ENCODE peak calls at places on chromosomes 3 and 15, in seven cellular contexts. N, U, W, B, T, X and V are unnamed samples.

GRCh38 chr15:33074942-33075341 is 119.6 kb downstream of the FMN1 start:
- DNase-seq in N (no peak), W (no peak), B (no peak), T (no peak), U (no peak), X (no peak), V (no peak)

GRCh38 chr15:27685638-27686037 is 413.5 kb downstream of the OCA2 start:
- DNase-seq in W (no peak), T (no peak), U (no peak), B (no peak), X (no peak), N (no peak), V (no peak)

GRCh38 chr3:71599416-71599815 is 15.9 kb upstream of the FOXP1 start:
- DNase-seq in U (no peak), X (no peak), B (peak), T (no peak), W (no peak), N (no peak), V (no peak)

GRCh38 chr3:140708815-140709214 is 31.0 kb downstream of the TRIM42 start:
- DNase-seq in B (no peak), W (no peak), U (no peak), N (no peak), X (no peak), T (no peak), V (no peak)

GRCh38 chr3:87674397-87675161 is 384.2 kb downstream of the CGGBP1 start:
- DNase-seq in N (peak), X (no peak), B (no peak), W (no peak), U (no peak), T (no peak), V (no peak)

GRCh38 chr15:40105517-40106202 is 3.0 kb downstream of the BMF start:
- DNase-seq in U (no peak), B (no peak), T (no peak), N (peak), W (no peak), X (no peak), V (no peak)

GRCh38 chr3:72100626-72101187 is 315.8 kb upstream of the PROK2 start:
- DNase-seq in U (peak), W (peak), X (peak), B (peak), N (peak), T (peak), V (peak)

GRCh38 chr3:196920733-196921132 is 21.6 kb downstream of the NCBP2 start:
- DNase-seq in W (no peak), N (no peak), T (no peak), U (no peak), X (no peak), B (no peak), V (no peak)

GRCh38 chr3:168884353-168884903 is 779.1 kb downstream of the MECOM start:
- DNase-seq in N (no peak), B (peak), X (no peak), W (peak), U (peak), T (no peak), V (peak)

GRCh38 chr3:38112378-38112761 is 24.6 kb downstream of the ACAA1 start:
- DNase-seq in W (no peak), X (no peak), T (no peak), N (no peak), B (no peak), U (no peak), V (no peak)

GRCh38 chr15:40149339-40149738 is 11.5 kb upstream of the BUB1B start:
- DNase-seq in U (no peak), B (no peak), T (no peak), X (no peak), W (no peak), N (no peak), V (no peak)

GRCh38 chr3:123159926-123160635 is 41.7 kb upstream of the SEC22A start:
- DNase-seq in W (peak), T (no peak), B (peak), N (no peak), X (peak), U (no peak), V (no peak)

GRCh38 chr15:64856429-64857145 is 14.9 kb downstream of the PLEKHO2 start:
- DNase-seq in T (no peak), U (peak), X (no peak), B (peak), W (peak), N (no peak), V (peak)

GRCh38 chr3:175274056-175274455 is 414.9 kb downstream of the NAALADL2 start:
- DNase-seq in W (no peak), B (no peak), T (no peak), U (no peak), X (no peak), N (peak), V (no peak)

GRCh38 chr3:126311338-126311978 is 45.8 kb downstream of the KLF15 start:
- DNase-seq in T (peak), B (no peak), W (no peak), N (no peak), X (peak), U (no peak), V (no peak)

GRCh38 chr15:38597221-38597800 is 32.7 kb upstream of the RASGRP1 start:
- DNase-seq in T (no peak), N (no peak), W (no peak), B (no peak), X (no peak), U (no peak), V (no peak)

GRCh38 chr3:99439892-99440291 is 198.5 kb upstream of the COL8A1 start:
- DNase-seq in B (no peak), U (no peak), T (no peak), X (no peak), N (no peak), W (no peak), V (no peak)

GRCh38 chr3:108389361-108389760 is 93.0 kb downstream of the HHLA2 start:
- DNase-seq in N (no peak), W (no peak), B (no peak), X (no peak), U (no peak), T (no peak), V (no peak)

GRCh38 chr3:119676771-119677640 is at the start of gene COX17:
- DNase-seq in W (peak), N (peak), T (peak), B (peak), X (peak), U (peak), V (peak)

GRCh38 chr15:40364259-40364658 is 6.2 kb downstream of the DISP2 start:
- DNase-seq in X (no peak), N (no peak), T (no peak), W (no peak), U (no peak), B (no peak), V (no peak)

GRCh38 chr15:79140846-79141570 is 50.4 kb upstream of the RASGRF1 start:
- DNase-seq in X (no peak), W (no peak), U (no peak), T (no peak), N (no peak), B (no peak), V (no peak)

GRCh38 chr3:71131385-71131871 is 452.1 kb downstream of the FOXP1 start:
- DNase-seq in U (no peak), W (peak), B (no peak), N (no peak), X (no peak), T (no peak), V (no peak)

GRCh38 chr3:127420825-127421224 is 133.0 kb upstream of the PRR20G start:
- DNase-seq in T (no peak), X (peak), N (no peak), U (no peak), W (no peak), B (no peak), V (no peak)

GRCh38 chr3:169137943-169138342 is 525.6 kb downstream of the MECOM start:
- DNase-seq in N (no peak), W (no peak), B (no peak), U (no peak), X (no peak), T (no peak), V (no peak)

GRCh38 chr3:119329551-119329950 is 35.4 kb downstream of the ARHGAP31 start:
- DNase-seq in U (no peak), B (peak), N (no peak), W (no peak), X (no peak), T (no peak), V (no peak)

GRCh38 chr3:126126811-126127431 is 43.0 kb upstream of the SLC41A3 start:
- DNase-seq in X (peak), N (no peak), U (no peak), T (peak), B (no peak), W (no peak), V (no peak)

GRCh38 chr3:73592154-73592877 is 32.4 kb downstream of the PDZRN3 start:
- DNase-seq in X (no peak), B (no peak), N (no peak), T (no peak), W (no peak), U (no peak), V (no peak)

GRCh38 chr3:167705840-167706239 is 28.9 kb downstream of the PDCD10 start:
- DNase-seq in B (peak), U (no peak), X (no peak), N (no peak), W (peak), T (no peak), V (no peak)

GRCh38 chr15:68405426-68406250 is 26.3 kb downstream of the ITGA11 start:
- DNase-seq in B (no peak), T (no peak), X (peak), N (no peak), W (no peak), U (no peak), V (no peak)

GRCh38 chr3:49476563-49476962 is 6.5 kb downstream of the DAG1 start:
- DNase-seq in N (no peak), T (no peak), U (no peak), X (no peak), B (no peak), W (peak), V (no peak)

GRCh38 chr3:43389388-43390254 is 103.3 kb downstream of the SNRK start:
- DNase-seq in N (no peak), B (peak), X (peak), W (peak), T (no peak), U (peak), V (peak)

GRCh38 chr15:81113861-81114261 is 20.2 kb upstream of the CFAP161 start:
- DNase-seq in B (peak), N (no peak), X (no peak), W (no peak), T (no peak), U (no peak), V (no peak)

GRCh38 chr3:13274125-13274873 is 145.8 kb downstream of the NUP210 start:
- DNase-seq in X (no peak), T (no peak), U (no peak), B (no peak), N (no peak), W (no peak), V (no peak)

GRCh38 chr15:100861511-100861991 is 18.1 kb upstream of the ALDH1A3 start:
- DNase-seq in X (no peak), U (peak), T (no peak), N (no peak), B (no peak), W (no peak), V (no peak)
- TF ChIP-seq CTCF in X (no peak), U (no peak), T (no peak), N (no peak), B (no peak), W (no peak), V (no peak)

GRCh38 chr3:138097192-138097829 is 18.1 kb downstream of the DZIP1L start:
- DNase-seq in N (no peak), T (no peak), B (no peak), U (no peak), X (no peak), W (no peak), V (no peak)
- TF ChIP-seq CTCF in N (no peak), T (no peak), B (peak), U (no peak), X (peak), W (peak), V (peak)

GRCh38 chr3:187678869-187679268 is 8.7 kb upstream of the SST start:
- DNase-seq in X (peak), B (peak), N (no peak), T (no peak), W (peak), U (peak), V (no peak)
- TF ChIP-seq CTCF in X (peak), B (peak), N (peak), T (no peak), W (peak), U (peak), V (no peak)

GRCh38 chr3:184145120-184145524 is 10.0 kb downstream of the EIF2B5 start:
- DNase-seq in T (no peak), W (peak), B (peak), N (no peak), X (no peak), U (no peak), V (peak)
- TF ChIP-seq CTCF in T (peak), W (peak), B (peak), N (no peak), X (peak), U (peak), V (peak)

DNA sequence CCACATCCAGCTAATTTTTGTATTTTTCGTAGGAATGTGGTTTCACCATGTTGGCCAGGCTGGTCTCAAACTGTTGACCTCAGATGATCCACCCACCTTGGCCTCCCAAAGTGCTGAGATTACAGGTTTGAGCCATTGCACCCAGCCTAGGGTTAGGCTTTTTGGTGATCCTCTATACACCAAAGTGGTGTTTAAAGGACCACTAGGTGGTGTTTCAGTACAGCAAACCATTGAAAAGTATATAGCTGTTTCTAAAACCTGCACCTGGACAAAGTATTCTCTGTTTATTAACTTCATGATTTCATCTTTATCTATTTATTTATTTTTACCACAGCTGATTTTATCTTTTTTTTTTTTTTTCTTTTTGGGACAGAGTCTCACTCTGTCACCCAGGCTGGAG is 68.4 kb downstream of the MINDY2 start:
- DNase-seq in N (peak), B (peak), U (no peak), T (no peak), X (no peak), W (no peak), V (no peak)
- TF ChIP-seq CTCF in N (peak), B (peak), U (no peak), T (no peak), X (peak), W (no peak), V (peak)

DNA sequence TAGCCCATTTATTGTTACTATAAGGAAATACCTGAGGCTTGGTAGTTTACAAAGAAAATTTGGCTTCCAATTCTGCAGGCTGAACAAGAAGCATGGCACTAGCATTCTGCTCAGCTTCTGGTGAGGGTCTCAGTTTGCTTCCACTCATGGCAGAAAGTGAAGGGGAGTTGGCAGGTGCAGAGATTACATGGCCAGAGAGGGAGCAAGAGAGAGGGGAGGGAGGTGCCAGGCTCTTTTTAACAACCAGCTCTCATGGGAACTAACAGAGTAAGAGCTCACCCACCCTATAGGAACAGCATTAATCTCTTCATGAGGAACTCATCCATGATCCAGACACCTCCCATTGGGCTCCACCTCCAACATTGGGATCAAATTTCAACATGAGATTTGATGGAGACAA is 437.9 kb downstream of the CHL1 start:
- DNase-seq in B (no peak), W (no peak), T (no peak), U (no peak), X (no peak), N (no peak), V (no peak)
- TF ChIP-seq CTCF in B (no peak), W (no peak), T (no peak), U (no peak), X (no peak), N (no peak), V (no peak)

GRCh38 chr3:157533298-157533870 is 30.2 kb upstream of the VEPH1 start:
- DNase-seq in T (no peak), W (peak), B (peak), U (no peak), X (no peak), N (no peak), V (no peak)

GRCh38 chr3:157531771-157532170 is 28.6 kb upstream of the VEPH1 start:
- DNase-seq in T (no peak), U (no peak), W (peak), N (no peak), X (no peak), B (peak), V (no peak)

GRCh38 chr3:157532529-157533297 is 29.5 kb upstream of the VEPH1 start:
- DNase-seq in N (peak), U (peak), T (no peak), W (peak), X (no peak), B (peak), V (no peak)

GRCh38 chr3:157534725-157535161 is 31.5 kb upstream of the VEPH1 start:
- DNase-seq in N (no peak), X (no peak), U (no peak), T (no peak), B (no peak), W (no peak), V (no peak)

GRCh38 chr3:157535667-157536066 is 32.5 kb upstream of the VEPH1 start:
- DNase-seq in T (no peak), X (no peak), B (no peak), U (no peak), N (no peak), W (no peak), V (no peak)
- TF ChIP-seq CTCF in T (no peak), X (no peak), B (no peak), U (no peak), N (no peak), W (no peak), V (no peak)

GRCh38 chr15:75904241-75904631 is 558 bp downstream of the FBXO22 start:
- DNase-seq in X (no peak), W (peak), B (peak), T (peak), N (no peak), U (no peak), V (no peak)

GRCh38 chr15:75900577-75900976 is 3.1 kb upstream of the FBXO22 start:
- DNase-seq in W (no peak), N (no peak), X (no peak), B (no peak), U (no peak), T (no peak), V (no peak)

GRCh38 chr15:75903331-75904240 is at the start of gene FBXO22:
- DNase-seq in W (peak), U (peak), X (peak), N (peak), B (peak), T (peak), V (peak)

GRCh38 chr15:75902129-75902557 is 1.5 kb upstream of the FBXO22 start:
- DNase-seq in B (no peak), T (no peak), X (no peak), N (no peak), W (no peak), U (peak), V (no peak)

GRCh38 chr15:75905231-75905630 is 1.6 kb downstream of the FBXO22 start:
- DNase-seq in U (no peak), N (no peak), W (no peak), X (no peak), T (no peak), B (no peak), V (no peak)
- TF ChIP-seq CTCF in U (no peak), N (no peak), W (no peak), X (no peak), T (no peak), B (no peak), V (no peak)

GRCh38 chr3:114450008-114450596 is 156.3 kb downstream of the TIGIT start:
- DNase-seq in B (no peak), X (no peak), U (no peak), N (no peak), T (no peak), W (no peak), V (no peak)
- TF ChIP-seq CTCF in B (no peak), X (no peak), U (no peak), N (no peak), T (no peak), W (no peak), V (no peak)

GRCh38 chr3:44554626-44555592 is at the start of gene ZKSCAN7:
- DNase-seq in N (peak), B (peak), U (peak), T (peak), W (peak), X (no peak), V (peak)
- TF ChIP-seq CTCF in N (no peak), B (peak), U (no peak), T (no peak), W (peak), X (peak), V (no peak)